ENCODE peak calls at places on chromosome 1, in five cellular contexts. Q is BJ, Z is stomach, N is AG04450, K is body of pancreas. B is an unnamed sample.

GRCh38 chr1:199218065-199218464 is 579.2 kb downstream of the PTPRC start:
- DNase-seq in Z (no peak), Q (no peak), K (no peak), N (no peak), B (no peak)

GRCh38 chr1:203422656-203423055 is 53.0 kb upstream of the PRELP start:
- DNase-seq in K (no peak), Z (no peak), Q (peak; percentile 85), N (no peak), B (no peak)

GRCh38 chr1:149849947-149850360 is 49.4 kb upstream of the BOLA1 start:
- DNase-seq in N (no peak), K (no peak), Q (no peak), Z (no peak), B (no peak)

GRCh38 chr1:35707253-35708178 is 11.2 kb downstream of the C1orf216 start:
- DNase-seq in N (no peak), Q (no peak), Z (peak; percentile 29), K (peak; percentile 43), B (no peak)

GRCh38 chr1:200895448-200895799 is 724 bp downstream of the INAVA start:
- DNase-seq in Q (no peak), Z (no peak), K (peak; percentile 40), N (no peak), B (no peak)

GRCh38 chr1:183471748-183472487 is 381 bp upstream of the SMG7 start:
- DNase-seq in N (peak; percentile 96), Q (peak; percentile 81), K (peak; percentile 97), Z (peak; percentile 94), B (peak; percentile 96)

GRCh38 chr1:32318127-32318869 is 17.7 kb downstream of the MARCKSL1 start:
- DNase-seq in N (no peak), K (no peak), Z (no peak), Q (no peak), B (no peak)

GRCh38 chr1:10788592-10789006 is 7.8 kb downstream of the CASZ1 start:
- DNase-seq in N (no peak), K (peak; percentile 76), Q (no peak), Z (peak; percentile 70), B (no peak)

GRCh38 chr1:184416921-184417320 is 30.1 kb downstream of the C1orf21 start:
- DNase-seq in N (no peak), K (no peak), Z (no peak), Q (no peak), B (no peak)

GRCh38 chr1:112770724-112771123 is 55.6 kb upstream of the PPM1J start:
- DNase-seq in K (no peak), Z (no peak), Q (no peak), N (no peak), B (no peak)
- H3K4me3 ChIP-seq in K (no peak overlapping the region), Z (no peak overlapping the region), Q (no peak overlapping the region), N (no peak overlapping the region), B (no peak overlapping the region)

DNA sequence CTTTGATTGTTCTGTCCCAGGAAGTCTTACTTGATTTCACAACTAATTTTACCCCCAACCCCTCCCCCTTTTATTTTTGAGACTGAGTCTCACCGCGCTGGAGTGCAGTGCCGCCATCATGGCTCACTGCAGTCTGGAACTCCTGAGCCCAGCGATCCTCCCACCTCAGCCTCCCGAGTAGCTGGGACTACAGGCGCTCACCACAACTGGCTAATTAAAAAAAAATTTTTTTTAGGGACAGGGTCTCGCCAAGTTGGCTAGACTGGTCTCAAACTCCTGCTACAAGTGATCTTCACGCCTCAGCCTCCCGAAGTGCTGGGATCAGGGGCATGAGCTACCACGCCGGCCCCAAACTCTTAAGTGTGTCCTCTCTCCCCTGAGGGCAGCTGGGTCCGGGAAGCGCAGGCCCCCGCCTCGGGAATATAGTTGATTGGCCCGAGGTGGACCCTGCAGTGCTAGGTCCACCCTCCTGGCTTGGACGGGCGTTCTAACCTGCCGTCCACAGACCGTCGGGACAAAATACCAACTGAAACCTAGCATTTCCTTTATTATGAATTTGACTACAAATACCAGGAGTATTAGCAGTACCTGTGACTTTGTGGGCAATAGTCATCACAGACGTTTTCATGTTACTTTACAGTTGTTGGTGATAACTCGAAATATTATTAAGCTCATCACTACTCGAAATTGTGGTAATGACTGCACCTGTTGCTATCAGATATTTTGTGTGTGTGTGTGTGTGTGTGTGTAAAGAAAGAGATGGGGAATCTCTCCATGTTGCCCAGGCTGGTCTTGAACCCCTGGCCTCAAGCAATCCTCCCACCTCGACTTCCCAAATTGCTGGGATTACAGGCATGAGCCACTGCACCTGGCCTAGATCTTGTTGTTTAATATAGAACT is 642 bp upstream of the PARP1 start:
- DNase-seq in N (no peak), K (no peak), Q (no peak), Z (no peak), B (no peak)
- TF ChIP-seq CTCF in N (no peak), K (no peak), Q (no peak), Z (no peak), B (no peak)

DNA sequence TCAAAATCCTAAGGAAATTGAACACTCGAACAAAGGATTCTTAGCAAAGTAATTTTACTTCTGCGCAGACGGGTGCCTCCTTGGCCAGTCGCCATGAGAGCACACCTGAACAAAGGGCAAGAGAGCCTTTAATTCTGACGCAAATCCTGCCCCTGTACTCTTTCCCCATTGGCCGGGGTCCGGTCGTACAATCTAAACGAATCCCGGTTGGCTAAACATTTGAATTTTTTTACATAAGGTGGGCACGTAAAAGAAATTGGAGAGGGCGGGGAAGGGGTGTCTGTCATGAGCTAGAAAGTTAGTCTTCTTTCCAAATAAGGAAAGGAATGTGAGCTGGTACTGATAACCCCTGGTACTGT is 8.2 kb upstream of the IL22RA1 start:
- DNase-seq in N (no peak), Z (peak; percentile 53), Q (no peak), K (peak; percentile 49), B (no peak)
- H3K4me3 ChIP-seq in N (no peak overlapping the region), Z (no peak overlapping the region), Q (no peak overlapping the region), K (no peak overlapping the region), B (no peak overlapping the region)

DNA sequence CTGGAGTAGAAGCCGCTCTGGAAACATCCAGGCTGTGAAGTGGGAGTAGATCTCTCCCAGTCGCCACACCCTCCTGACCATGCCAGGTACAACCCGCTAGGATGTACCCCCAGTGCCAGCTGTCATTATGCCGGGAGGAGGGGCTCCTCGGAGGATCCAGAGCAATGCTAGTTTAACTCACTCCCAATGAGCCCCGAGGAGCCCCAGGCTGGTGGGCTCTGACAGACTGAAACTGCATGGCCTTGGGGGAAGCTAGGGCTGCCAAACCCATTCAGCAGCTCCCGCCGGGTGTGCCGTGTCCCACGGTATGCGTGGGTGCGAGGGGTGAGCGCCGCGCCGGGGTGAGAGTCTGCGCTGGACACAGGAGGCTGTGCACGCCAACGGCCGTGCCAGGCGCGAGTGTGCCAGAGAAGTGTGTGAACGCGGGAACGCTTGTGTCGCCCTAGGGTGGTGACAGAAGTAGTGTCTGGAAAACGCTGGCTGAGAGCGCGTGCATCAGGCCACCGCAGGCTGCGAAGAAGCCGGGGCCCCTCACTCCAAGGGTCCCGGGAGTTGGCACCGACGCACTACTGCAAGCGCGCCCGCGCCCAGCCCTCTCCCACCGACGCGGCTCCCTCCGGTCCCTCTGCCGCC is 177.1 kb upstream of the EDN2 start:
- DNase-seq in Z (no peak), N (no peak), Q (no peak), K (no peak), B (no peak)
- TF ChIP-seq CTCF in Z (no peak), N (no peak), Q (no peak), K (no peak), B (no peak)

GRCh38 chr1:171902527-171902926 is 61.2 kb downstream of the DNM3 start:
- DNase-seq in N (no peak), Z (no peak), Q (no peak), K (no peak), B (no peak)

GRCh38 chr1:171897304-171897703 is 56.0 kb downstream of the DNM3 start:
- DNase-seq in Z (no peak), N (no peak), Q (no peak), K (no peak), B (no peak)

GRCh38 chr1:171901245-171901644 is 59.9 kb downstream of the DNM3 start:
- DNase-seq in K (no peak), Z (no peak), N (no peak), Q (no peak), B (no peak)

GRCh38 chr1:171899838-171900237 is 58.5 kb downstream of the DNM3 start:
- DNase-seq in N (no peak), K (no peak), Z (no peak), Q (no peak), B (no peak)

GRCh38 chr1:171898956-171899355 is 57.7 kb downstream of the DNM3 start:
- DNase-seq in Q (no peak), Z (no peak), K (no peak), N (no peak), B (no peak)
- H3K4me3 ChIP-seq in Q (no peak overlapping the region), Z (no peak overlapping the region), K (no peak overlapping the region), N (no peak overlapping the region), B (no peak overlapping the region)

DNA sequence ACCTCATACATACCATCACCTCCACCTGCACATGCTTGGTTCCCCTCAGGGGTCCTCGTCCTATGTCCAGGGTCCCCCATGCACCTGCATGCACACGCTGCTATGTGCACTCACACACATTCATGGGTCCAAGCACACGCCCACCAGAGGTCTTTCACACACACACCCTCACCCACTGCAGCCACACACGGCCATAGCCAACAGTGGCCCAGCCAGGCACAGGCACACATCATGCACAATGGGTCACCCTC is 1.2 kb downstream of the SDC3 start:
- DNase-seq in K (no peak), Z (no peak), N (no peak), Q (no peak), B (no peak)
- TF ChIP-seq CTCF in K (no peak), Z (no peak), N (no peak), Q (no peak), B (no peak)

GRCh38 chr1:154609398-154610380 is 1.7 kb upstream of the ADAR start:
- DNase-seq in K (no peak), N (no peak), Q (no peak), Z (no peak), B (no peak)
- H3K4me3 ChIP-seq in K (no peak overlapping the region), N (no peak overlapping the region), Q (no peak overlapping the region), Z (no peak overlapping the region), B (no peak overlapping the region)

GRCh38 chr1:153460551-153460950 is at the start of gene S100A7:
- DNase-seq in Q (no peak), Z (no peak), N (no peak), K (no peak), B (no peak)

GRCh38 chr1:153466908-153467307 is 6.5 kb upstream of the S100A7 start:
- DNase-seq in K (no peak), N (no peak), Q (no peak), Z (no peak), B (no peak)

GRCh38 chr1:153470707-153471106 is 10.3 kb upstream of the S100A7 start:
- DNase-seq in K (no peak), N (no peak), Z (no peak), Q (no peak), B (no peak)

DNA sequence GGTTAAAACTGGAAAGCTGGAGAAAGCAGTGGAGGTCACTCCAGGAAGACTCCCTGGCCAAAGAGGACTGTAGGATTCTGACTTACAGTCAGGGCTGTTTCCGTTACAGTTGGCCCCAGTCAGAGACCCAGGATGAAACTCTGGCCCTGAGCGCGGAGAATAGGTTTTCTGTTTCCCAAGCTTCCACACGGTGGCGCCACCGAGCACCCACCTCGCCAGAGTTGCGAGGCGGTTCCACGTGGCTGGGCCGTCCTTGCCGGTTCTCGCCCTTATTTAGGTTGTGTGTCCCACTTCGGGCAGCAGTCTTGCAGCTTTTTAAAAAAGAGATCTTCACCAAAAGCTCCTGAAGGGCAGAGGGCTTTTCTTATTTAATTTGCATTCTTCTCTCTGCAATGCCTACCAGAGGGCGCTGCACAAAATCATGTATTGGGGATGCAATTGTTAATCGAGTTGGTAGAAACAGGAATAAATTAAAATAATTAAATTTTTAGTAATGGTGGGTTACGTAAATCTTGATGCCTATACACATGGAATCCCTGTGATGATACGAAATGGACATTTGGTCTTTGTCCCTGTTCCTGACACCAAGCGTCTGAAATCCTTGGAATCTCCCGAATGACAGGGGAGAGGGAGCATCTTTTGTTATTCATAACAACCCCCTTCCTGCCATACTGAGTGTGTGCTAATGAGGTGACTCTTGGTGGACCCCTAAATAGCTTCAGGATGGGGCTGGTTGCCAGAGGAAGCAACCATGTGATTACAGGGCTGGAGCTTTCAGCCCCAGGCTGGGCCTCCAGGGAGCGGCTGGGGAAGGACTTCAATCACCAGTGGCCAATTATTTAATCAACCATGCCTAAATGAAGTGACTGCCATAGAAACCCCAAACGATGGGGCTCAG is 5.5 kb upstream of the S100A7 start:
- DNase-seq in N (no peak), Z (peak; percentile 42), Q (no peak), K (peak; percentile 41), B (no peak)
- TF ChIP-seq CTCF in N (peak; percentile 72), Z (peak; percentile 62), Q (peak; percentile 82), K (peak; percentile 59), B (peak; percentile 73)